ENCODE peak calls at places on chromosomes 5 and 9, in ten cellular contexts. U is T-helper 17 cell; N is Right ventricle myocardium superior; B is stimulated activated CD4-positive, alpha-beta T cell treated with anti-CD3 and anti-CD28 coated beads, Interleukin-4, amount 100 ng/mL, for 48 hours; M is NCI-H1092; Q is GM20000; D is HuH-7.5; F is activated naive CD4-positive, alpha-beta T cell treated with anti-CD3 and anti-CD28 coated beads, Interleukin-2, amount 50 U/mL, for 16 hours; Y is stimulated activated CD8-positive, alpha-beta memory T cell treated with anti-CD3 and anti-CD28 coated beads, Interleukin-15, amount 100 ng/mL, for 4 hours; I is lower lobe of right lung. C is an unnamed sample.

GRCh38 chr5:38509185-38509584 is 47.3 kb downstream of the LIFR start:
- DNase-seq in U (no peak), N (no peak), B (no peak), M (no peak), Q (no peak), D (no peak), F (no peak), Y (no peak), I (no peak), C (no peak)

GRCh38 chr5:175710361-175710760 is 52.5 kb downstream of the HRH2 start:
- DNase-seq in U (no peak), N (no peak), B (no peak), M (no peak), Q (no peak), D (no peak), F (no peak), Y (no peak), I (no peak), C (no peak)

GRCh38 chr5:38113456-38113855 is 144.9 kb upstream of the EGFLAM start:
- DNase-seq in U (no peak), N (no peak), B (no peak), M (no peak), Q (no peak), D (no peak), F (no peak), Y (no peak), I (no peak), C (no peak)

GRCh38 chr9:135960328-135961276 is 571 bp downstream of the UBAC1 start:
- DNase-seq in U (no peak), N (peak; percentile 64), B (no peak), M (no peak), Q (peak; percentile 57), D (peak; percentile 79), F (no peak), Y (no peak), I (no peak), C (no peak)

GRCh38 chr5:6820851-6821479 is 107.7 kb downstream of the TENT4A start:
- DNase-seq in U (peak; percentile 25), N (no peak), B (peak; percentile 34), M (peak; percentile 64), Q (peak; percentile 55), D (peak; percentile 54), F (peak; percentile 28), Y (no peak), I (no peak), C (no peak)

GRCh38 chr5:64722588-64722987 is 32.3 kb downstream of the SHISAL2B start:
- DNase-seq in U (no peak), N (no peak), B (no peak), M (no peak), Q (no peak), D (no peak), F (no peak), Y (no peak), I (no peak), C (no peak)

GRCh38 chr5:178227138-178227659 is 5.4 kb downstream of the PHYKPL start:
- DNase-seq in U (no peak), N (no peak), B (no peak), M (no peak), Q (no peak), D (no peak), F (no peak), Y (no peak), I (peak; percentile 5), C (no peak)

GRCh38 chr5:164097747-164098146 is 592.3 kb downstream of the MAT2B start:
- DNase-seq in U (no peak), N (no peak), B (no peak), M (no peak), Q (no peak), D (no peak), F (no peak), Y (no peak), I (no peak), C (no peak)

GRCh38 chr5:71757590-71758543 is 38.8 kb downstream of the CARTPT start:
- DNase-seq in U (no peak), N (peak; percentile 52), B (peak; percentile 28), M (peak; percentile 44), Q (peak; percentile 62), D (no peak), F (peak; percentile 36), Y (no peak), I (no peak), C (peak; percentile 10)

GRCh38 chr9:86941196-86941595 is 6.1 kb downstream of the GAS1 start:
- DNase-seq in U (no peak), N (no peak), B (no peak), M (no peak), Q (no peak), D (no peak), F (no peak), Y (no peak), I (no peak), C (no peak)

GRCh38 chr5:95621839-95622629 is 2.1 kb downstream of the GPR150 start:
- DNase-seq in U (peak; percentile 42), N (no peak), B (no peak), M (no peak), Q (no peak), D (no peak), F (no peak), Y (no peak), I (no peak), C (no peak)

GRCh38 chr5:56310711-56311204 is 77.6 kb upstream of the ANKRD55 start:
- DNase-seq in U (no peak), N (no peak), B (no peak), M (no peak), Q (no peak), D (no peak), F (no peak), Y (no peak), I (no peak), C (no peak)

GRCh38 chr9:28951945-28952344 is 1378.7 kb upstream of the C9orf72 start:
- DNase-seq in U (no peak), N (no peak), B (no peak), M (no peak), Q (peak; percentile 2), D (no peak), F (no peak), Y (no peak), I (no peak), C (no peak)

GRCh38 chr5:9013147-9013546 is 532.7 kb downstream of the SEMA5A start:
- DNase-seq in U (no peak), N (no peak), B (no peak), M (no peak), Q (no peak), D (no peak), F (no peak), Y (no peak), I (no peak), C (no peak)

GRCh38 chr5:16550316-16550952 is 66.4 kb downstream of the RETREG1 start:
- DNase-seq in U (no peak), N (no peak), B (peak; percentile 28), M (no peak), Q (peak; percentile 67), D (peak; percentile 32), F (peak; percentile 23), Y (no peak), I (no peak), C (no peak)

GRCh38 chr9:114737118-114737517 is 55.1 kb upstream of the TEX48 start:
- DNase-seq in U (no peak), N (no peak), B (no peak), M (no peak), Q (no peak), D (no peak), F (peak; percentile 40), Y (no peak), I (no peak), C (no peak)